ENCODE peak calls at places on chromosome 5, in eight cellular contexts. One of them, this sample, is unnamed.

GRCh38 chr5:157994271-157994691 is 135.3 kb upstream of the CLINT1 start:
- DNase-seq in progenitor cell of endocrine pancreas: no peak
- DNase-seq in IMR-90: no peak
- DNase-seq in colonic mucosa: no peak
- DNase-seq in activated B cell treated with CpG ODN at 0.5 μM for 24 hours: no peak
- DNase-seq in A673: no peak
- DNase-seq in AG10803: no peak
- DNase-seq in foreskin fibroblast: no peak
- DNase-seq in this sample: no peak

GRCh38 chr5:149959406-149960236 is 937 bp upstream of the SLC26A2 start:
- DNase-seq in AG10803: peak
- DNase-seq in colonic mucosa: no peak
- DNase-seq in activated B cell treated with CpG ODN at 0.5 μM for 24 hours: peak
- DNase-seq in foreskin fibroblast: peak
- DNase-seq in A673: peak
- DNase-seq in IMR-90: peak
- DNase-seq in progenitor cell of endocrine pancreas: no peak
- DNase-seq in this sample: no peak

GRCh38 chr5:21810737-21811316 is 1042.3 kb downstream of the CDH12 start:
- DNase-seq in A673: peak
- DNase-seq in colonic mucosa: no peak
- DNase-seq in IMR-90: peak
- DNase-seq in activated B cell treated with CpG ODN at 0.5 μM for 24 hours: no peak
- DNase-seq in progenitor cell of endocrine pancreas: no peak
- DNase-seq in foreskin fibroblast: no peak
- DNase-seq in AG10803: peak
- DNase-seq in this sample: no peak

GRCh38 chr5:107104774-107105050 is 566.0 kb downstream of the EFNA5 start:
- DNase-seq in IMR-90: no peak
- DNase-seq in A673: no peak
- DNase-seq in AG10803: no peak
- DNase-seq in foreskin fibroblast: no peak
- DNase-seq in colonic mucosa: no peak
- DNase-seq in activated B cell treated with CpG ODN at 0.5 μM for 24 hours: no peak
- DNase-seq in progenitor cell of endocrine pancreas: no peak
- DNase-seq in this sample: no peak

GRCh38 chr5:41482715-41483114 is 27.7 kb downstream of the PLCXD3 start:
- DNase-seq in progenitor cell of endocrine pancreas: no peak
- DNase-seq in foreskin fibroblast: no peak
- DNase-seq in IMR-90: no peak
- DNase-seq in activated B cell treated with CpG ODN at 0.5 μM for 24 hours: no peak
- DNase-seq in AG10803: no peak
- DNase-seq in A673: no peak
- DNase-seq in colonic mucosa: no peak
- DNase-seq in this sample: no peak

GRCh38 chr5:61450880-61451279 is 118.8 kb downstream of the ZSWIM6 start:
- DNase-seq in foreskin fibroblast: peak
- DNase-seq in colonic mucosa: no peak
- DNase-seq in A673: peak
- DNase-seq in activated B cell treated with CpG ODN at 0.5 μM for 24 hours: no peak
- DNase-seq in AG10803: peak
- DNase-seq in progenitor cell of endocrine pancreas: no peak
- DNase-seq in IMR-90: peak
- DNase-seq in this sample: no peak

GRCh38 chr5:116574682-116575634 is at the start of gene SEMA6A:
- DNase-seq in foreskin fibroblast: peak
- DNase-seq in A673: peak
- DNase-seq in IMR-90: peak
- DNase-seq in progenitor cell of endocrine pancreas: peak
- DNase-seq in colonic mucosa: peak
- DNase-seq in AG10803: peak
- DNase-seq in activated B cell treated with CpG ODN at 0.5 μM for 24 hours: peak
- DNase-seq in this sample: peak

GRCh38 chr5:30505014-30505886 is 688.2 kb upstream of the CDH6 start:
- DNase-seq in A673: peak
- DNase-seq in activated B cell treated with CpG ODN at 0.5 μM for 24 hours: no peak
- DNase-seq in colonic mucosa: no peak
- DNase-seq in foreskin fibroblast: no peak
- DNase-seq in IMR-90: peak
- DNase-seq in progenitor cell of endocrine pancreas: no peak
- DNase-seq in AG10803: no peak
- DNase-seq in this sample: no peak

GRCh38 chr5:169914766-169915165 is 65.5 kb downstream of the INSYN2B start:
- DNase-seq in AG10803: peak
- DNase-seq in activated B cell treated with CpG ODN at 0.5 μM for 24 hours: no peak
- DNase-seq in foreskin fibroblast: peak
- DNase-seq in A673: no peak
- DNase-seq in progenitor cell of endocrine pancreas: no peak
- DNase-seq in IMR-90: peak
- DNase-seq in colonic mucosa: no peak
- DNase-seq in this sample: peak

GRCh38 chr5:127563133-127563532 is 45.7 kb downstream of the PRRC1 start:
- DNase-seq in A673: no peak
- DNase-seq in foreskin fibroblast: no peak
- DNase-seq in progenitor cell of endocrine pancreas: no peak
- DNase-seq in colonic mucosa: no peak
- DNase-seq in activated B cell treated with CpG ODN at 0.5 μM for 24 hours: no peak
- DNase-seq in AG10803: peak
- DNase-seq in IMR-90: no peak
- DNase-seq in this sample: no peak

GRCh38 chr5:76607353-76607871 is 15.8 kb downstream of the F2RL2 start:
- DNase-seq in foreskin fibroblast: no peak
- DNase-seq in IMR-90: peak
- DNase-seq in progenitor cell of endocrine pancreas: no peak
- DNase-seq in colonic mucosa: no peak
- DNase-seq in AG10803: peak
- DNase-seq in activated B cell treated with CpG ODN at 0.5 μM for 24 hours: no peak
- DNase-seq in A673: no peak
- DNase-seq in this sample: no peak

GRCh38 chr5:171308453-171309275 is at the start of gene TLX3:
- DNase-seq in colonic mucosa: no peak
- DNase-seq in IMR-90: peak
- DNase-seq in AG10803: no peak
- DNase-seq in A673: peak
- DNase-seq in foreskin fibroblast: no peak
- DNase-seq in progenitor cell of endocrine pancreas: no peak
- DNase-seq in activated B cell treated with CpG ODN at 0.5 μM for 24 hours: no peak
- DNase-seq in this sample: peak

GRCh38 chr5:66932446-66932845 is 264.2 kb downstream of the CD180 start:
- DNase-seq in AG10803: peak
- DNase-seq in A673: no peak
- DNase-seq in foreskin fibroblast: peak
- DNase-seq in colonic mucosa: no peak
- DNase-seq in progenitor cell of endocrine pancreas: no peak
- DNase-seq in activated B cell treated with CpG ODN at 0.5 μM for 24 hours: no peak
- DNase-seq in IMR-90: no peak
- DNase-seq in this sample: no peak

GRCh38 chr5:113382736-113383135 is 52.1 kb downstream of the TSSK1B start:
- DNase-seq in AG10803: no peak
- DNase-seq in A673: no peak
- DNase-seq in IMR-90: no peak
- DNase-seq in progenitor cell of endocrine pancreas: no peak
- DNase-seq in colonic mucosa: no peak
- DNase-seq in foreskin fibroblast: peak
- DNase-seq in activated B cell treated with CpG ODN at 0.5 μM for 24 hours: no peak
- DNase-seq in this sample: no peak

GRCh38 chr5:125835293-125836172 is 587.7 kb upstream of the GRAMD2B start:
- DNase-seq in foreskin fibroblast: no peak
- DNase-seq in A673: peak
- DNase-seq in activated B cell treated with CpG ODN at 0.5 μM for 24 hours: no peak
- DNase-seq in AG10803: no peak
- DNase-seq in colonic mucosa: peak
- DNase-seq in IMR-90: peak
- DNase-seq in progenitor cell of endocrine pancreas: peak
- DNase-seq in this sample: peak

DNA sequence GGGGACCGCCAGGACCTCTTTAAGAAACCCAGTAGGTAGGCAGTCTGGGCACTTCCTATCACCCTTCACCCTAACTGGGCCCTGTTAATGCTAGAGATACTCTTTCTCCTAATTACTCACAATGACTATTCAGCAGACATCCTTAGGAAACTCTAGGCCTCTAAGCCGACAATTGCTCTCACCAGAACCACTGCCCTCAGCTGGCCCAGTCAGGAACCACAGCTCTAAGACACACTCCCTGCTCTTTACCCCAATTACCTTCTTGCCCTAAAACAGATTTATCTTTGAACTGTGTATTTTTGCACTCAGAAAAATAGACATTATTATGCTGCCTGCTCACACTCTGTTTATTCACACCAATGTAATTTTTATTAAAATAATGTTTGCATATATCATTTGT is 432.6 kb upstream of the SLC30A5 start:
- DNase-seq in foreskin fibroblast: peak
- DNase-seq in A673: peak
- DNase-seq in activated B cell treated with CpG ODN at 0.5 μM for 24 hours: no peak
- DNase-seq in progenitor cell of endocrine pancreas: no peak
- DNase-seq in colonic mucosa: peak
- DNase-seq in AG10803: peak
- DNase-seq in IMR-90: peak
- DNase-seq in this sample: peak
- TF ChIP-seq CTCF in foreskin fibroblast: peak
- TF ChIP-seq CTCF in A673: peak
- TF ChIP-seq CTCF in activated B cell treated with CpG ODN at 0.5 μM for 24 hours: no peak
- TF ChIP-seq CTCF in progenitor cell of endocrine pancreas: peak
- TF ChIP-seq CTCF in colonic mucosa: peak
- TF ChIP-seq CTCF in AG10803: peak
- TF ChIP-seq CTCF in IMR-90: peak
- TF ChIP-seq CTCF in this sample: peak

DNA sequence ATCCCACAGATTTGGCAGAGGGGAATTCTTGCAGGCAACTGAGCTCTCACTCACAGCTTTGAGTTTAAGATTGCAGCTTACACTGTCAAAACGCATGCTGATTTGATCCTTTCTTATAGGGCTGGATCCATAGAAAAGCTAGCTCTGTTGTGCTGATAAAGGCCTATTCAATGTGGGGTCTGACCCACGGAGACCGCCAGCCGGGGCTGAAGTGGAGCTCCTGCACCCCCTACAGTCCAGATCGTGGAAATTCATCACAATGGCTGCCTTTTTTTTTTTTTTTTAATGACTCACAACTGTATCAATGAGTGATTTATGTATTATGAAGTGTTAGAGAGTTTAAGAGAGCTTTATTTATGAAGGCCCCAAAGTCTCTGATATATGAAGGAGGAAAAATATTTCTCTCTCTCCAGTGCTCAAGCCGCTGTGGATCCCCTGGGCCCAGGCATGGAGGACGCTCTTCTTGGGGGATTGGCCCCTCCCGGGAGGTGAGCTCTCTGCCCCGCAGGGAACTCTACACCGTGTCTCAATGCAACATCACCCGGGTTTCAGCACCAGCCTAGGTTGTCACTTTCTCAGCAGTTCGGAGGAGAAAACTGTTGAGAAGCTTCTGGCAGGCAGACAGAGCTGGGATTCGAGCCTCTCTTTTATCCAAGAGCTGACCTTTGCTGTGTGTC is 700.2 kb downstream of the IRX1 start:
- DNase-seq in foreskin fibroblast: no peak
- DNase-seq in A673: peak
- DNase-seq in colonic mucosa: no peak
- DNase-seq in AG10803: no peak
- DNase-seq in activated B cell treated with CpG ODN at 0.5 μM for 24 hours: no peak
- DNase-seq in IMR-90: no peak
- DNase-seq in progenitor cell of endocrine pancreas: peak
- DNase-seq in this sample: peak
- TF ChIP-seq CTCF in foreskin fibroblast: no peak
- TF ChIP-seq CTCF in A673: peak
- TF ChIP-seq CTCF in colonic mucosa: no peak
- TF ChIP-seq CTCF in AG10803: peak
- TF ChIP-seq CTCF in activated B cell treated with CpG ODN at 0.5 μM for 24 hours: no peak
- TF ChIP-seq CTCF in IMR-90: no peak
- TF ChIP-seq CTCF in progenitor cell of endocrine pancreas: peak
- TF ChIP-seq CTCF in this sample: peak

GRCh38 chr5:141849371-141850182 is 28.6 kb downstream of the PCDH1 start:
- DNase-seq in A673: peak
- DNase-seq in foreskin fibroblast: peak
- DNase-seq in activated B cell treated with CpG ODN at 0.5 μM for 24 hours: peak
- DNase-seq in AG10803: peak
- DNase-seq in colonic mucosa: peak
- DNase-seq in IMR-90: peak
- DNase-seq in progenitor cell of endocrine pancreas: peak
- DNase-seq in this sample: peak
- TF ChIP-seq CTCF in A673: no peak
- TF ChIP-seq CTCF in foreskin fibroblast: no peak
- TF ChIP-seq CTCF in activated B cell treated with CpG ODN at 0.5 μM for 24 hours: no peak
- TF ChIP-seq CTCF in AG10803: no peak
- TF ChIP-seq CTCF in colonic mucosa: no peak
- TF ChIP-seq CTCF in IMR-90: no peak
- TF ChIP-seq CTCF in progenitor cell of endocrine pancreas: peak
- TF ChIP-seq CTCF in this sample: no peak

GRCh38 chr5:33994845-33995244 is 10.4 kb upstream of the SLC45A2 start:
- DNase-seq in A673: no peak
- DNase-seq in activated B cell treated with CpG ODN at 0.5 μM for 24 hours: no peak
- DNase-seq in progenitor cell of endocrine pancreas: no peak
- DNase-seq in AG10803: peak
- DNase-seq in foreskin fibroblast: peak
- DNase-seq in IMR-90: peak
- DNase-seq in colonic mucosa: no peak
- DNase-seq in this sample: no peak
- TF ChIP-seq CTCF in A673: no peak
- TF ChIP-seq CTCF in activated B cell treated with CpG ODN at 0.5 μM for 24 hours: no peak
- TF ChIP-seq CTCF in progenitor cell of endocrine pancreas: no peak
- TF ChIP-seq CTCF in AG10803: peak
- TF ChIP-seq CTCF in foreskin fibroblast: no peak
- TF ChIP-seq CTCF in IMR-90: peak
- TF ChIP-seq CTCF in colonic mucosa: no peak
- TF ChIP-seq CTCF in this sample: no peak

DNA sequence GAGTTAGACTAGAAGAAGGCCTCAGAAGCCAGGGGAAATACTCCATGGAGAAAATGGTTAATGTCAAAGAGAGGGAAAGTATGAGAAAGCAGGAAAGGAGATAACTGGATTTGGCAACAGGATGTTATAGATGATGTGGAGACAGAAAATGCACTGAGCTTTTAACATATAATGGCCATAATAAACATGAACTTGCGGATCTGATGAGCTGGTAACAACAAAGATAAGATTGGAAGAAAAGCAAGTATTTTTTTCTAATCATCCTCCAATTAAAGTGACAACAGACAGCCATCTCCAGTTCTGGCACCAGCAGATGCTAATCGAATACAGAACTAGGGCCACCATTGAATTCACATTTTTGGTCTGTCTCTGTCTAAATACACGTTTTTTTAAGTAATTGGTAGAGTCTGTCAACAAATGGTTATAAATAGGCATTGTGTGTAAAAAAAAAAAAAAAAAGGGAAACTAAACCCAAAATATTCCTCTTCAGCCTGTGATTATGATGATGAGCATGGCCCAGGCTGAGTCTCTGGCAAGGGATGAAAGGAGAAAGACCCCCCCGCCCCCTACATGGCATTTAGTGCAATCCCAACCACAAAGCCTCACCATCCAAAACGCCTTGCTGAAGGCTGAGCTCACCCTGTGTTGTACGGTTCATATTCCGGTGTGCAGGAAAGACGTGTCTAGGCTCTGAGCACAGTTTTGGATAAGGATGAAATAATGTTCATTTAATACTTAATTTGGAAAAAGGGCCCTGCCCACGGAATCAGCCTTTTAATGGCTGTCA is 149.6 kb upstream of the LHFPL2 start:
- DNase-seq in A673: no peak
- DNase-seq in progenitor cell of endocrine pancreas: no peak
- DNase-seq in IMR-90: no peak
- DNase-seq in AG10803: peak
- DNase-seq in activated B cell treated with CpG ODN at 0.5 μM for 24 hours: no peak
- DNase-seq in foreskin fibroblast: peak
- DNase-seq in colonic mucosa: no peak
- DNase-seq in this sample: no peak
- TF ChIP-seq CTCF in A673: no peak
- TF ChIP-seq CTCF in progenitor cell of endocrine pancreas: no peak
- TF ChIP-seq CTCF in IMR-90: no peak
- TF ChIP-seq CTCF in AG10803: no peak
- TF ChIP-seq CTCF in activated B cell treated with CpG ODN at 0.5 μM for 24 hours: no peak
- TF ChIP-seq CTCF in foreskin fibroblast: no peak
- TF ChIP-seq CTCF in colonic mucosa: no peak
- TF ChIP-seq CTCF in this sample: no peak

This sample was measured in glutamatergic neuron.